ENCODE peak calls at places on chromosome 15, in four cellular contexts. B is cardiac muscle cell, T is A549, I is HL-60. A is an unnamed sample.

GRCh38 chr15:83848315-83849050 is 194.6 kb downstream of the ADAMTSL3 start:
- DNase-seq in T (peak), I (no peak), B (peak), A (no peak)

GRCh38 chr15:52318729-52319500 is 23.3 kb upstream of the MYO5C start:
- DNase-seq in T (no peak), B (peak), I (no peak), A (no peak)

GRCh38 chr15:25508369-25509002 is 69.7 kb upstream of the UBE3A start:
- DNase-seq in T (peak), B (peak), I (peak), A (no peak)

GRCh38 chr15:72796515-72797337 is 13.2 kb upstream of the ADPGK start:
- DNase-seq in I (no peak), T (peak), B (peak), A (peak)

GRCh38 chr15:89441295-89441762 is 55.1 kb downstream of the RHCG start:
- DNase-seq in B (no peak), I (peak), T (no peak), A (no peak)

GRCh38 chr15:41494190-41494921 is 682 bp downstream of the ITPKA start:
- DNase-seq in T (peak), I (no peak), B (no peak), A (no peak)

GRCh38 chr15:31325432-31325975 is 1.1 kb upstream of the KLF13 start:
- DNase-seq in T (no peak), B (no peak), I (no peak), A (peak)

GRCh38 chr15:77607111-77607893 is 25.4 kb downstream of the LINGO1 start:
- DNase-seq in T (no peak), B (peak), I (no peak), A (peak)

GRCh38 chr15:28021281-28022039 is 77.7 kb downstream of the OCA2 start:
- DNase-seq in B (peak), I (peak), T (peak), A (no peak)

GRCh38 chr15:84725001-84725491 is 9.1 kb upstream of the SEC11A start:
- DNase-seq in B (peak), T (no peak), I (peak), A (no peak)

GRCh38 chr15:43958894-43959330 is 132.1 kb downstream of the WDR76 start:
- DNase-seq in T (peak), B (peak), I (no peak), A (no peak)

GRCh38 chr15:55990516-55990915 is 2.9 kb downstream of the NEDD4 start:
- DNase-seq in T (no peak), B (no peak), I (no peak), A (no peak)

GRCh38 chr15:92012368-92012629 is 158.8 kb downstream of the SLCO3A1 start:
- DNase-seq in I (no peak), T (no peak), B (peak), A (no peak)

GRCh38 chr15:50886139-50886467 is 22.4 kb upstream of the AP4E1 start:
- DNase-seq in T (no peak), I (no peak), B (no peak), A (no peak)

GRCh38 chr15:92683511-92683834 is 27.9 kb upstream of the FAM174B start:
- DNase-seq in T (peak), I (no peak), B (peak), A (peak)

GRCh38 chr15:48325400-48325799 is 5.8 kb upstream of the DUT start:
- DNase-seq in B (no peak), T (no peak), I (no peak), A (no peak)

GRCh38 chr15:90294601-90295269 is 29.3 kb downstream of the NGRN start:
- DNase-seq in I (no peak), B (no peak), T (no peak), A (no peak)

GRCh38 chr15:100703032-100703578 is 100.7 kb downstream of the ASB7 start:
- DNase-seq in B (peak), I (peak), T (peak), A (no peak)

GRCh38 chr15:40245666-40246065 is 6.8 kb downstream of the PAK6 start:
- DNase-seq in T (no peak), I (no peak), B (no peak), A (no peak)

GRCh38 chr15:73171711-73172110 is 119.4 kb downstream of the NEO1 start:
- DNase-seq in B (no peak), I (no peak), T (no peak), A (no peak)

GRCh38 chr15:90142216-90143175 is 40.2 kb upstream of the IDH2 start:
- DNase-seq in I (peak), B (no peak), T (no peak), A (no peak)

GRCh38 chr15:90481023-90481422 is 48.7 kb upstream of the CRTC3 start:
- DNase-seq in T (no peak), B (peak), I (peak), A (no peak)

GRCh38 chr15:32919749-32920414 is 202.1 kb downstream of the GREM1 start:
- DNase-seq in I (no peak), B (peak), T (no peak), A (no peak)

GRCh38 chr15:75368689-75369239 is 357 bp upstream of the MAN2C1 start:
- DNase-seq in I (no peak), T (no peak), B (no peak), A (no peak)

GRCh38 chr15:66859688-66860253 is 157.7 kb downstream of the SMAD6 start:
- DNase-seq in T (no peak), B (no peak), I (no peak), A (no peak)

GRCh38 chr15:26841941-26842340 is 24.9 kb upstream of the GABRA5 start:
- DNase-seq in T (no peak), I (no peak), B (no peak), A (no peak)

GRCh38 chr15:26842391-26842790 is 24.5 kb upstream of the GABRA5 start:
- DNase-seq in I (no peak), B (no peak), T (no peak), A (peak)

GRCh38 chr15:26844901-26845300 is 22.0 kb upstream of the GABRA5 start:
- DNase-seq in T (no peak), B (no peak), I (no peak), A (no peak)

GRCh38 chr15:26841514-26841913 is 25.3 kb upstream of the GABRA5 start:
- DNase-seq in B (no peak), I (no peak), T (no peak), A (no peak)

DNA sequence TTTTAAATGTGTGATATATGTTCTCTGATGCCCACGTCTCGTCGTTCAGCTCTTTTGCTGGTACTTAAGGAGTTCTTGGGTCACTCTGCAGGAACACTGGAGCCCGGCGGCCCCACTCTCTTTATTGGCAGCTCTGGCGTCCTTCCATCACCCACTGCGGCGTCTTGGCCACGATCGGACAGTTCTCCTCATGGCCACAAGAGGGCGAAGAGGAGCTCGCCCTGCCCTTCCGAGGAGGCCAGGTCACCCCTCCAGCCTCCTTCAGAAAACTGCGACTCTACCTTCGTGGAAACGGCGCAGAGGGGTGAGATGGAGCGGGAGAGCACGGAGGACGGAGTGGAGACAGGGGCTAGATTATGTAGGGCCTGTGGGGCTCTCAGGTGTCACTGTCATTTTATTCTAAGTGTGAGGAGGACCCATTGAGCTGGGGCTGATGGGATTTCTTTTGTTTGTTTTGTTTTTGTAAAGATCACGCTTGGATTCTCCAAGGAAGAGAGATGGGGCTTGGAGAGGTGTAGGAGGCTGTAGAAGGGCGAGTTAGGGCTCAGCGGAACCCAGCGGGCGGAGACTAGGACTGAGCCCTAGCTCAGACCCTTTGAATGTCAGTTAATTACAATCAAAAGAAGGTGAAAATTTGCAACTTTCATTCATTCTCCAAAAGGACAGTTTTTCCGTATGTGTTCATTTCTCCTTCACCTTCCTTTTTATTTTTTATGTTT is 28.0 kb upstream of the GABRA5 start:
- DNase-seq in T (peak), I (no peak), B (no peak), A (peak)
- TF ChIP-seq CTCF in T (peak), I (peak), B (no peak), A (peak)

GRCh38 chr15:64462492-64462891 is 2.1 kb downstream of the ZNF609 start:
- DNase-seq in T (no peak), I (no peak), B (no peak), A (no peak)

GRCh38 chr15:64461577-64462162 is 1.3 kb downstream of the ZNF609 start:
- DNase-seq in I (no peak), T (peak), B (peak), A (peak)

GRCh38 chr15:64466408-64467116 is 6.2 kb downstream of the ZNF609 start:
- DNase-seq in T (no peak), B (no peak), I (no peak), A (no peak)

GRCh38 chr15:64460737-64461576 is 579 bp downstream of the ZNF609 start:
- DNase-seq in I (no peak), B (peak), T (peak), A (peak)

DNA sequence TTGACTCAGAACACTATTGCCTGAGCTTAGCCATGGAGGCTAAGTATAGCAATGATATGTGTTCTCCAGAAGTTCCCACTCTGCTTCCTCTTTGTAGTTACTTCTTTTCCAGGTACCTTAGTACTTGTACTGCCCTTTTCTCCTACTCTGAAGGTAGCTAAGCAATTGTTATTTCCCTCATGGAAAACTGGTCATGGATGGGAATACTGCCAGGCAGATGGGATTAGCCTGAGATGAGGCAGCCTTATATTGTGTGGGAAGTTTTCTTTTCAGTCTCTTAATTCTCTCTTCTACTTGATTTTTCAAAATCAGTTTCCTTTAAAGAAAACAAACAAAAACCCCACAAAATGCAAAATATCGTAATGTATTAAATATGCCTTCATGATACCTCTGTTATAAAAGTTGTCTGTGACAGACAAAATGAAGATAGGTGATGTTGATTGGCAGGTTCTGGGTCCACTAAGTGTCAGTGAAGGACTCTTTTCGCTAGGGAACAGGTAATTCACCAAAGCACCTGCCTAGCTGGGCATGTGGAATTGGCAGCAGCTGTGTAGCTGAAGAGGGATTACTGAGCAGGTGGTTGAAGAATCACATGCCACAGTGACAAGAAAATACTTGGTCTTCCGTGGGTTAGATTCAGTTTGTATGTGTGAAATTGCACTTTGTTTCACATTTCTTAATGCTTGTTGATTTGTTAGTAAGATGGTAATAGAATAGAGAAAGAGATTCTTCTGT is 4.1 kb downstream of the ZNF609 start:
- DNase-seq in I (no peak), B (peak), T (no peak), A (no peak)
- TF ChIP-seq CTCF in I (no peak), B (no peak), T (no peak), A (no peak)

DNA sequence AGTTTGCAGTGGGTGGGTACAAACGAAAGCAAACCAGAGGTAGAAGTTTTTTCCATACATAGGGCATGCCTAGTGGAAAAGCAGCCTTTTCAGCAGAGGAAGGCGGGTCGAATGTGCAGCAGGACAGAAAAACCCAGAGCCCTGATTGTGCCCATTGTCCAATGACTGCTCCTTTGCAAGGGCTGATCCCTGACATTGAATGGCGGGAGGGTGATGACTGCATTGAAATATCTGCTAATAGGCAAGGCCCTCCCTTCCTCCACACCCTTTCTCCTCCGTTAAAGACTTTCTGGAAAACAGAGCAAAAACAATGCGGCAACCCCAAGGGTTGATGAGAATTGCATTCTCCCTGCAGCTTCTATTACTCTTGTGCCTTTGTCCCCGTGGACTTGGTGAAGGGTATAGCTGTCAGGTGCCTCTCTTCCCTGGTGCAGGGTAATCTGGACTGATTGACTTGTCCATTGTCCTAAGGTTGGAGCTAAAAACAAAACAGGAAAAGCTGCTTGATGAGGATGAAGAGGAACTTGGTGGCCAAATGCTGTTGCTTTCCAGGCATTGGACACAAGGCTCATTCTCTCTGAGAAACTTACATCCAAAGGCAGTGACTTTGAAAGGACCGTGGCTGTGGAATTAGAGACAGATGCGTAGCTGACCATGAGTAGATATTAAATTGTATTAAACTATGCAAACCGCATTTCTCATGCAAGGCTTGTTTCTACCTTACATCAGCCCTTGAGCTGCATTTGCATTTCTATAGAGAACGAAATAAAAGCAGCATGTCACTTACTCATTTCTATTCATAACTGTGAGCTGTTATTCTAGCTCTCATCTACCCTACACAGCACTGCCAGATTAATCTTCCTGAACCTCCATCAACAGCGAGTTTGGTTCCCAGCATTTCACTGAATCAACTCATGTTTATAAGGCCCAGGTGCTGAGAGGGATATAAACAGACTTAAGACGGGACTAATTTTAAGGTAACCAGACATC is 72.0 kb downstream of the THSD4 start:
- DNase-seq in I (no peak), T (no peak), B (no peak), A (no peak)
- TF ChIP-seq CTCF in I (no peak), T (no peak), B (no peak), A (no peak)

GRCh38 chr15:63283126-63283525 is 5.7 kb downstream of the APH1B start:
- DNase-seq in T (no peak), I (peak), B (no peak), A (no peak)

GRCh38 chr15:63274427-63274826 is 3.0 kb upstream of the APH1B start:
- DNase-seq in T (peak), I (no peak), B (no peak), A (no peak)

GRCh38 chr15:63277893-63278505 is 594 bp downstream of the APH1B start:
- DNase-seq in I (no peak), B (no peak), T (peak), A (no peak)

GRCh38 chr15:63276342-63277043 is 912 bp upstream of the APH1B start:
- DNase-seq in B (no peak), T (no peak), I (no peak), A (no peak)

GRCh38 chr15:63277044-63277892 is at the start of gene APH1B:
- DNase-seq in I (peak), B (peak), T (peak), A (peak)
- TF ChIP-seq CTCF in I (no peak), B (no peak), T (no peak), A (no peak)

DNA sequence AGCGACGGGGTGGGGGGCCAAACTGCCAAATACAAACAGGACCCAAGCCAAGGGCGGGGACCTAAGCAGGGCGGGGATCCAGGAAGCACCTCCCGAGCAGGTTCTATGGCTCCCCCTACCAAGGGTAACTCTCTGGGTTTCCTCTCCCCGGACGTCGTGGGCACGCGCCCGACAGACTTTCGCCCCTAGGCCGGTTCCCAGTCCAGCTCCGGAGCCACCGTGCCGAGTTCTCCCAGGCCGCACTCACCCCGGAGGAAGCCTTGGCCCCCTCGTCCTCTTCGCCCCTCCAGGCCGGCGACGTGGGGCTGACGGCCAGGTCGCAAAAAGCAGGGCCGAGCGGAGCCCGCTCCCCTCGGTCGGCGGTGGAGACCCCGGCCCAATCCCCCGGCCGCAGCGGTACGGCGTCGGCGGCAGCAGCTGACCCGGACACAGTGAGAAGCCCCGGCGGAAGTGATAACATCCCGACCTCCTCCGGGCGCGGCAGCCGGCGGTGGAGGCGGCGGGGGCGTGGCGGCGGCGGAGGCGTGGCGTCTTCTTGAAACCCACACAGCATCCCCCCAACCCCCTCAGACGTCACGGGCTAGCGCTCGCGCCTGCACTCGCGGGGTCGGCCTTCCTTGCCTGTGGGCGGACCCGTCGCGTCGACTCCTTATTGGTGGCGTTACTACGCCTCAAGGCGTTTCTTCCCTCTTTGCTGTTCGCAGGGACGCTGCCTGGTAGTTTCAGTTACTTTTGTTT is at the start of gene BNIP2:
- DNase-seq in B (peak), I (peak), T (peak), A (peak)
- TF ChIP-seq CTCF in B (peak), I (no peak), T (no peak), A (no peak)

DNA sequence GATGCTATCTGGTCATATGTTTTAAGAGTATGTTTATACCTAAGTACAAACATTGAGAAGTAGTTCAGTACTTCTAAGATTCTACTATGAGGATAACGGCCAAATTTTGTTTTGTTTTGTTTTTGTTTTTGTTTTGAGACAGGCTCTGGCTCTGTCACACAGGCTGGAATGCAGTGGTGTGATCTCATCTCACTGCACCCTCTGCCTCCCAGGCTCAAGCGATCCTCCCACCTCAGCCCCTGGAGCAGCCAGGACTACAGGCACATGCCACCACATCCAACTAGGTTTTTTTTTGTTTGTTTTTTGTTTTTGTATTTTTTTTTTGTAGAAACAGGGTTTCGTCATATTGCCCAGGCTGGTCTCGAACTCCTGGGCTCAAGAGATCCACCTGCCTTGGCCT is 47.5 kb upstream of the RPS17 start:
- DNase-seq in T (no peak), I (no peak), B (no peak), A (no peak)
- TF ChIP-seq CTCF in T (no peak), I (no peak), B (no peak), A (no peak)

GRCh38 chr15:38647683-38648082 is 83.1 kb upstream of the RASGRP1 start:
- DNase-seq in T (peak), B (peak), I (no peak), A (no peak)
- TF ChIP-seq CTCF in T (peak), B (peak), I (no peak), A (no peak)

GRCh38 chr15:68578175-68578959 is 426 bp upstream of the CORO2B start:
- DNase-seq in T (peak), B (peak), I (no peak), A (peak)
- TF ChIP-seq CTCF in T (peak), B (peak), I (no peak), A (no peak)